ENCODE peak calls at places on chromosome 17, in nine cellular contexts. L is IMR-90, P is left ventricle myocardium inferior, Y is epithelial cell of esophagus, H is fibroblast of the aortic adventitia, N is fibroblast of villous mesenchyme, R is uterus, F is tibial nerve, V is pancreas. M is an unnamed sample.
A peak's percentile ranks its signal among the peaks of the same experiment; 100 is the strongest.

GRCh38 chr17:1638624-1639300 is 6.8 kb downstream of the SCARF1 start:
- DNase-seq in L (no peak), P (no peak), Y (no peak), H (no peak), N (no peak), R (no peak), F (no peak), V (no peak), M (no peak)

GRCh38 chr17:21303441-21304065 is 19.0 kb downstream of the MAP2K3 start:
- DNase-seq in L (no peak), P (peak; percentile 10), Y (no peak), H (no peak), N (no peak), R (no peak), F (no peak), V (no peak), M (no peak)

GRCh38 chr17:17151962-17152361 is 54.2 kb downstream of the PLD6 start:
- DNase-seq in L (peak; percentile 96), P (peak; percentile 88), Y (peak; percentile 92), H (peak; percentile 95), N (peak; percentile 88), R (peak; percentile 74), F (peak; percentile 75), V (no peak), M (peak; percentile 87)

GRCh38 chr17:52134641-52135040 is 23.9 kb downstream of the CA10 start:
- DNase-seq in L (no peak), P (no peak), Y (peak; percentile 73), H (no peak), N (no peak), R (no peak), F (no peak), V (no peak), M (no peak)

GRCh38 chr17:34420254-34420766 is 57.3 kb upstream of the CCL1 start:
- DNase-seq in L (peak; percentile 46), P (peak; percentile 43), Y (peak; percentile 61), H (peak; percentile 67), N (peak; percentile 54), R (peak; percentile 52), F (peak; percentile 24), V (peak; percentile 62), M (peak; percentile 13)

GRCh38 chr17:66347661-66348604 is 45.5 kb downstream of the PRKCA start:
- DNase-seq in L (peak; percentile 54), P (no peak), Y (peak; percentile 54), H (peak; percentile 32), N (peak; percentile 46), R (no peak), F (no peak), V (no peak), M (peak; percentile 19)

GRCh38 chr17:73746314-73747073 is 102.2 kb upstream of the SDK2 start:
- DNase-seq in L (no peak), P (no peak), Y (no peak), H (no peak), N (no peak), R (no peak), F (no peak), V (no peak), M (no peak)

GRCh38 chr17:311119-311848 is 41.3 kb downstream of the RPH3AL start:
- DNase-seq in L (no peak), P (no peak), Y (no peak), H (no peak), N (no peak), R (no peak), F (no peak), V (peak; percentile 36), M (no peak)

GRCh38 chr17:66711403-66711802 is 123.5 kb upstream of the CACNG5 start:
- DNase-seq in L (no peak), P (no peak), Y (no peak), H (no peak), N (no peak), R (no peak), F (no peak), V (no peak), M (no peak)

GRCh38 chr17:74513987-74514631 is 17.2 kb downstream of the CD300LB start:
- DNase-seq in L (peak; percentile 31), P (no peak), Y (peak; percentile 33), H (peak; percentile 34), N (peak; percentile 69), R (no peak), F (no peak), V (no peak), M (peak; percentile 18)

GRCh38 chr17:66150708-66151107 is 41.2 kb downstream of the CEP112 start:
- DNase-seq in L (no peak), P (no peak), Y (no peak), H (no peak), N (no peak), R (no peak), F (no peak), V (no peak), M (no peak)

GRCh38 chr17:74431568-74432483 is at the start of gene GPRC5C:
- DNase-seq in L (no peak), P (peak; percentile 79), Y (peak; percentile 76), H (peak; percentile 8), N (peak; percentile 33), R (peak; percentile 81), F (peak; percentile 55), V (peak; percentile 97), M (no peak)

GRCh38 chr17:9470171-9470570 is 105.4 kb downstream of the STX8 start:
- DNase-seq in L (no peak), P (no peak), Y (no peak), H (no peak), N (peak; percentile 26), R (no peak), F (no peak), V (no peak), M (no peak)

GRCh38 chr17:2215616-2216364 is 87.8 kb downstream of the SMG6 start:
- DNase-seq in L (peak; percentile 94), P (peak; percentile 79), Y (peak; percentile 58), H (peak; percentile 99), N (peak; percentile 92), R (peak; percentile 89), F (peak; percentile 47), V (no peak), M (peak; percentile 95)

GRCh38 chr17:47615766-47616424 is 33.8 kb upstream of the KPNB1 start:
- DNase-seq in L (peak; percentile 62), P (no peak), Y (peak; percentile 54), H (peak; percentile 75), N (peak; percentile 66), R (no peak), F (no peak), V (no peak), M (peak; percentile 46)

GRCh38 chr17:64546716-64547115 is 39.9 kb downstream of the CEP95 start:
- DNase-seq in L (no peak), P (no peak), Y (no peak), H (no peak), N (no peak), R (no peak), F (no peak), V (no peak), M (no peak)

GRCh38 chr17:142102-142661 is 4.8 kb downstream of the SCGB1C2 start:
- DNase-seq in L (peak; percentile 9), P (no peak), Y (no peak), H (peak; percentile 2), N (no peak), R (peak; percentile 23), F (no peak), V (peak; percentile 34), M (no peak)

GRCh38 chr17:58308173-58308984 is 20.2 kb downstream of the TSPOAP1 start:
- DNase-seq in L (no peak), P (no peak), Y (no peak), H (no peak), N (no peak), R (no peak), F (no peak), V (peak; percentile 72), M (no peak)
- TF ChIP-seq CTCF in L (peak; percentile 20), P (peak; percentile 37), Y (no peak), H (peak; percentile 22), N (no peak), R (no peak), F (no peak), V (no peak), M (peak; percentile 31)

DNA sequence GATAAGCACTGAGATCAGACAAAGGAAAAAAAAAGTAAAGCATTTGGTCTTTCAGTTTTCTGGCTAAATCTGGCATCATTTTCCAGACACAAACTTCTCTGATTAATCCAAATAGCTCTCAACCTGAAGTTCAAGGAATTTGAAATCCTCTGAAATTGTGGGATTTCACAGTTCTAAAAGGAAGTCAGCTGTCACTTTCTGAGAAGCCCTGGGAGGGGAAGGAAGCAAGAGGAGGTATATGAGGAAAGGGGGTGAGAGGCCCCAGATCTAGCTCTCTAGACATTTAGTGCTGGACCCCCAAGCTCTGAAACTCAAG is 17.5 kb upstream of the HOXB9 start:
- DNase-seq in L (no peak), P (no peak), Y (no peak), H (no peak), N (no peak), R (no peak), F (no peak), V (no peak), M (no peak)
- H3K4me3 ChIP-seq in L (no peak overlapping the region), P (no peak overlapping the region), Y (no peak overlapping the region), H (no peak overlapping the region), N (no peak overlapping the region), R (no peak overlapping the region), F (no peak overlapping the region), V (no peak overlapping the region), M (no peak overlapping the region)

GRCh38 chr17:12492450-12492849 is 173.2 kb upstream of the MYOCD start:
- DNase-seq in L (peak; percentile 95), P (no peak), Y (no peak), H (peak; percentile 60), N (peak; percentile 29), R (no peak), F (no peak), V (no peak), M (peak; percentile 12)
- TF ChIP-seq CTCF in L (no peak), P (no peak), Y (no peak), H (no peak), N (no peak), R (no peak), F (no peak), V (no peak), M (no peak)

GRCh38 chr17:19874256-19874655 is 6.5 kb upstream of the ULK2 start:
- DNase-seq in L (no peak), P (no peak), Y (no peak), H (no peak), N (no peak), R (no peak), F (no peak), V (no peak), M (no peak)

GRCh38 chr17:19877546-19877945 is 9.8 kb upstream of the ULK2 start:
- DNase-seq in L (no peak), P (no peak), Y (no peak), H (no peak), N (no peak), R (no peak), F (no peak), V (no peak), M (no peak)

GRCh38 chr17:19880393-19880792 is 12.7 kb upstream of the ULK2 start:
- DNase-seq in L (no peak), P (no peak), Y (no peak), H (no peak), N (peak; percentile 50), R (no peak), F (no peak), V (no peak), M (no peak)

DNA sequence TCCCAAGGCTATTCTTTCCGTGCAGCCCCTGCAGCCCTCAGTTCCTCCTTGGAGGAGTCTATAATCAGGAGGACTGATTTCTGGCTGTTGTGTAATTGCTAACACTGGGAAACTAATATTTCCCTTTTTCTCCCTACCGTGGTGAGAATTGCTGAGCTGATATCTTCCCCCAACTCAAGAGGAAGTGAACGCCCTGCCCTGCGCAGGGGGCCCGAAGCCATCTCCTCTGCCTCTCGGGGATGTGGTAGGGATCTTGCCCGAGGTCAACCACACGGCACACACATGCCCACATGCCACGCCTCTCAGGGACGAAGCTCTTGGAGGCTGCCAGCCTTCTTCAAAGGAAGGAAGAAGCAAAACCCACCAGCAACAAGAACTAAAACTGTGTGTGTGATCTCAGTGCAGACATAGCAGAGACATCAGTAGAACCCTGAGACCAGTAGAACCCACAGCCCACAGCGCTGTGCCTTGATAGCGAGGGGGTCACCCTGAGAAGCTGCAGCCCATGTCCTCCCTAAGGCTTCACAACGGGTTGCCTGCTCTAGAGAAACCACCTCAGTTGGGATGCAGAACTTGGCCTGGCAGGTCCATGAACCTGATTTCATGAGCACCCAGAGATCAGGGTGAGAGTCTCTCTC is 8.9 kb upstream of the ULK2 start:
- DNase-seq in L (no peak), P (peak; percentile 64), Y (no peak), H (no peak), N (no peak), R (no peak), F (no peak), V (no peak), M (no peak)
- H3K4me3 ChIP-seq in L (no peak overlapping the region), P (no peak overlapping the region), Y (no peak overlapping the region), H (no peak overlapping the region), N (no peak overlapping the region), R (no peak overlapping the region), F (no peak overlapping the region), V (no peak overlapping the region), M (no peak overlapping the region)